ENCODE peak calls at places on chromosomes 4 and X, in nine cellular contexts. Z is stimulated activated CD4-positive, alpha-beta T cell treated with anti-CD3 and anti-CD28 coated beads, Interleukin-12 subunit alpha, Interleukin-12 subunit beta, amount 100 ng/mL, for 4 hours; V is ecto neural progenitor cell; C is posterior cingulate gyrus; E is activated T-helper 1 cell treated with anti-CD3 and anti-CD28 coated beads, Interleukin-12 subunit alpha, Interleukin-12 subunit beta, Interleukin-2, Interleukin-4 antibody, amounts not matched to agents 30 ng/mL and 10 ng/mL and 1 ng/mL, durations not matched to agents 14 hours and 24 hours and 36 hours; F is non-pigmented ciliary epithelial cell; B is naive thymus-derived CD4-positive, alpha-beta T cell; I is cardiac septum; J is cardiac fibroblast. K is an unnamed sample.

GRCh38 chrX:136694491-136695087 is 46.6 kb downstream of the CD40LG start:
- DNase-seq in V (no peak), C (no peak), F (no peak), J (peak; percentile 71), Z (no peak), B (peak; percentile 62), E (no peak), I (no peak), K (peak; percentile 20)

GRCh38 chrX:119606508-119607389 is 525 bp upstream of the NKRF start:
- DNase-seq in C (no peak), Z (no peak), V (no peak), E (no peak), I (no peak), J (peak; percentile 95), F (no peak), B (no peak), K (no peak)

GRCh38 chr4:180960758-180961401 is 1282.3 kb upstream of the TENM3 start:
- DNase-seq in V (no peak), F (no peak), B (no peak), Z (no peak), I (no peak), J (no peak), C (no peak), E (no peak), K (no peak)

GRCh38 chr4:90536408-90536807 is 409.2 kb downstream of the CCSER1 start:
- DNase-seq in F (no peak), I (no peak), C (no peak), B (no peak), Z (no peak), E (no peak), J (no peak), V (no peak), K (no peak)

GRCh38 chr4:145183023-145183422 is 2.6 kb upstream of the OTUD4 start:
- DNase-seq in I (no peak), J (no peak), Z (no peak), V (no peak), C (no peak), E (no peak), F (no peak), B (no peak), K (no peak)

GRCh38 chr4:8235224-8235623 is 34.3 kb upstream of the HTRA3 start:
- DNase-seq in F (no peak), B (no peak), V (no peak), I (no peak), E (no peak), Z (no peak), C (peak; percentile 52), J (no peak), K (no peak)

GRCh38 chr4:139815646-139816601 is 150.3 kb downstream of the MGST2 start:
- DNase-seq in E (no peak), J (peak; percentile 83), I (no peak), C (no peak), F (peak; percentile 68), B (no peak), V (peak; percentile 87), Z (no peak), K (peak; percentile 57)

GRCh38 chr4:22170353-22170752 is 221.8 kb upstream of the KCNIP4 start:
- DNase-seq in J (peak; percentile 54), F (peak; percentile 53), V (no peak), E (no peak), I (no peak), Z (no peak), C (no peak), B (no peak), K (no peak)

GRCh38 chr4:17981063-17981462 is 40.5 kb downstream of the LCORL start:
- DNase-seq in C (no peak), B (no peak), J (peak; percentile 3), I (no peak), F (no peak), E (no peak), V (no peak), Z (no peak), K (no peak)

GRCh38 chr4:10182446-10183424 is 66.1 kb upstream of the WDR1 start:
- DNase-seq in V (no peak), B (no peak), C (no peak), J (no peak), F (no peak), I (no peak), E (no peak), Z (no peak), K (no peak)

GRCh38 chr4:38306482-38307071 is 346.4 kb downstream of the PTTG2 start:
- DNase-seq in Z (no peak), I (no peak), C (no peak), E (peak; percentile 46), J (no peak), B (no peak), V (no peak), F (no peak), K (no peak)

GRCh38 chrX:40199704-40200103 is 101.9 kb upstream of the BCOR start:
- DNase-seq in I (no peak), B (no peak), E (no peak), F (no peak), C (no peak), Z (no peak), J (no peak), V (no peak), K (no peak)

GRCh38 chr4:112978691-112979472 is 70.6 kb upstream of the ANK2 start:
- DNase-seq in F (no peak), I (no peak), E (no peak), C (no peak), Z (no peak), V (no peak), J (no peak), B (no peak), K (peak; percentile 20)

GRCh38 chr4:43331226-43332078 is 438.9 kb downstream of the GRXCR1 start:
- DNase-seq in Z (no peak), E (no peak), J (peak; percentile 41), I (no peak), V (no peak), F (peak; percentile 23), B (no peak), C (no peak), K (peak; percentile 71)

GRCh38 chr4:92634891-92635290 is 331.1 kb downstream of the GRID2 start:
- DNase-seq in F (no peak), I (no peak), V (no peak), Z (no peak), J (peak; percentile 0), E (no peak), C (no peak), B (no peak), K (no peak)

GRCh38 chrX:20026278-20026677 is 35.4 kb upstream of the BCLAF3 start:
- DNase-seq in E (no peak), J (peak; percentile 15), V (no peak), C (no peak), B (no peak), F (peak; percentile 15), Z (no peak), I (no peak), K (no peak)

GRCh38 chr4:18105023-18106011 is 83.8 kb upstream of the LCORL start:
- DNase-seq in V (no peak), E (no peak), B (no peak), Z (no peak), J (no peak), I (no peak), C (no peak), F (no peak), K (no peak)

GRCh38 chr4:42271096-42271495 is 118.6 kb upstream of the BEND4 start:
- DNase-seq in V (no peak), Z (no peak), B (no peak), C (no peak), E (no peak), J (no peak), F (no peak), I (no peak), K (no peak)

GRCh38 chrX:36462142-36462541 is 542.6 kb downstream of the CFAP47 start:
- DNase-seq in Z (no peak), V (no peak), I (no peak), E (no peak), B (no peak), J (no peak), F (no peak), C (no peak), K (no peak)

GRCh38 chrX:102976290-102976689 is 39.2 kb downstream of the RAB40AL start:
- DNase-seq in F (no peak), E (no peak), Z (no peak), V (no peak), B (no peak), J (no peak), C (no peak), I (no peak), K (no peak)

GRCh38 chr4:153471691-153472080 is 5.5 kb downstream of the TMEM131L start:
- DNase-seq in C (no peak), J (no peak), F (no peak), Z (peak; percentile 34), E (no peak), I (no peak), B (peak; percentile 65), V (no peak), K (no peak)

GRCh38 chrX:30906726-30907125 is 17.7 kb upstream of the TAB3 start:
- DNase-seq in Z (no peak), F (peak; percentile 27), J (peak; percentile 5), C (no peak), E (no peak), I (no peak), B (no peak), V (no peak), K (no peak)

GRCh38 chr4:152165851-152166250 is 370.0 kb downstream of the FBXW7 start:
- DNase-seq in Z (no peak), J (no peak), B (no peak), F (no peak), E (no peak), I (no peak), V (no peak), C (no peak), K (no peak)